ENCODE peak calls at places on chromosomes 6 and 20, in five cellular contexts. U is fibroblast of lung, P is PC-3, J is ovary, B is AG04449. F is an unnamed sample.

GRCh38 chr6:130717657-130718056 is 109.5 kb upstream of the SMLR1 start:
- DNase-seq in U (no peak), P (no peak), J (no peak), B (no peak), F (no peak)

GRCh38 chr6:97136644-97137358 is 146.2 kb downstream of the MMS22L start:
- DNase-seq in U (no peak), P (no peak), J (no peak), B (no peak), F (no peak)

GRCh38 chr20:24779166-24779565 is 169.9 kb upstream of the CST7 start:
- DNase-seq in U (no peak), P (no peak), J (no peak), B (no peak), F (no peak)

GRCh38 chr6:88358846-88359245 is 192.7 kb upstream of the CNR1 start:
- DNase-seq in U (no peak), P (no peak), J (no peak), B (no peak), F (no peak)

GRCh38 chr20:51660741-51661608 is 107.2 kb downstream of the ATP9A start:
- DNase-seq in U (peak; percentile 95), P (peak; percentile 100), J (no peak), B (peak; percentile 71), F (no peak)

GRCh38 chr20:64057628-64058498 is 5.1 kb upstream of the TCEA2 start:
- DNase-seq in U (peak; percentile 43), P (peak; percentile 83), J (peak; percentile 78), B (no peak), F (peak; percentile 83)

GRCh38 chr6:168713013-168713412 is 272.0 kb downstream of the SMOC2 start:
- DNase-seq in U (no peak), P (no peak), J (no peak), B (no peak), F (no peak)

GRCh38 chr20:40571625-40572024 is 117.4 kb downstream of the MAFB start:
- DNase-seq in U (no peak), P (no peak), J (no peak), B (no peak), F (no peak)

GRCh38 chr6:1770435-1770843 is 160.7 kb downstream of the FOXC1 start:
- DNase-seq in U (no peak), P (peak; percentile 18), J (no peak), B (no peak), F (no peak)

GRCh38 chr6:38975621-38976049 is 72.9 kb upstream of the GLP1R start:
- DNase-seq in U (no peak), P (peak; percentile 36), J (no peak), B (no peak), F (no peak)

GRCh38 chr20:41540916-41541315 is 77.3 kb downstream of the CHD6 start:
- DNase-seq in U (no peak), P (no peak), J (no peak), B (no peak), F (no peak)

GRCh38 chr6:125269328-125269985 is 32.3 kb downstream of the HDDC2 start:
- DNase-seq in U (no peak), P (no peak), J (no peak), B (no peak), F (peak; percentile 23)

GRCh38 chr6:44627091-44627878 is 239.8 kb downstream of the CDC5L start:
- DNase-seq in U (no peak), P (no peak), J (no peak), B (no peak), F (peak; percentile 19)

GRCh38 chr20:36008461-36009035 is 40.2 kb downstream of the CNBD2 start:
- DNase-seq in U (no peak), P (no peak), J (no peak), B (no peak), F (no peak)

GRCh38 chr20:50189681-50190250 is 864 bp upstream of the CEBPB start:
- DNase-seq in U (no peak), P (peak; percentile 27), J (peak; percentile 81), B (no peak), F (peak; percentile 93)

GRCh38 chr20:3815703-3816315 is 4.5 kb upstream of the AP5S1 start:
- DNase-seq in U (no peak), P (no peak), J (no peak), B (no peak), F (no peak)

GRCh38 chr6:72621243-72622093 is at the start of gene KCNQ5:
- DNase-seq in U (no peak), P (no peak), J (no peak), B (no peak), F (peak; percentile 5)

GRCh38 chr6:154920502-154921200 is 74.5 kb upstream of the TIAM2 start:
- DNase-seq in U (no peak), P (no peak), J (no peak), B (no peak), F (no peak)

GRCh38 chr20:44613575-44613974 is 31.2 kb downstream of the PKIG start:
- DNase-seq in U (no peak), P (no peak), J (peak; percentile 31), B (no peak), F (no peak)

GRCh38 chr20:52539891-52540290 is 348.3 kb upstream of the ZFP64 start:
- DNase-seq in U (no peak), P (peak; percentile 23), J (no peak), B (no peak), F (peak; percentile 49)

DNA sequence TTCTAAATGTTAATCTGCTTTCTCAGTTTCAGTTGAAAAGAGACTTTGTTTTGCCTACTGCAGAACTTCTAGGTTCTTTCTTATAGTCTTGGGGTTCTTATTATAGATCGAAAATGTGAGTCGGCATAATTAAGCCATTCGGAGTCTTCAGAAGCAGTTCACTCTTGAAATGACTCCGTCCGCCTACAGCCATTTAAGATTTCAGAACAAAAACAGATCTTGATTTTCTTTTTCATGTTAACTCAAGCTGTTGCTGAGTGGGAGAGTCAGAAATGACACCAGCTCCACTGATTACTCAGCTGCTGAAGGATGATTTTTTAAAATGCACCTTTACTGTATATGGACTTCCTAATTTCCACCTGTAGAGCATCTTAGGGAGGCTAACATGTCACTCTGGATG is 15.9 kb downstream of the PRDM1 start:
- DNase-seq in U (no peak), P (no peak), J (no peak), B (no peak), F (no peak)
- H3K4me3 ChIP-seq in U (no peak overlapping the region), P (no peak overlapping the region), J (no peak overlapping the region), B (no peak overlapping the region), F (no peak overlapping the region)

DNA sequence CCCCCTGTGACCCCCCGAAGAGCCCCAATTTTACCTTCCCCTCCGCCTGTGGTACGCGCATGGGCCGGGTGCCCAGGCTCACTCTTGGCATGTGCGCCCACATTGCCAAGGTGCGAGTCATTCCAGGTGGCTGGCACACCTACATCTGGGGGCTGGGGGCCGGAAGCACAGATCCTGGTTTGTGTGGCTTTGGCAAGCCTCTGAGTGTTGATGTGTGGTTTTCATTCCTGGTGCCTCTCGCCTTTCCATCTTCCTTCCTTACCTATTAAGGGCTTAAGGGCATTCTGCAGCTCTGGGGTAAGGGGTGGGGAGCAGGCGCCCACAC is 380 bp upstream of the RNF39 start:
- DNase-seq in U (no peak), P (peak; percentile 89), J (peak; percentile 77), B (no peak), F (no peak)
- H3K4me3 ChIP-seq in U (no peak overlapping the region), P (peak overlapping the region; percentile 75), J (no peak overlapping the region), B (no peak overlapping the region), F (no peak overlapping the region)

DNA sequence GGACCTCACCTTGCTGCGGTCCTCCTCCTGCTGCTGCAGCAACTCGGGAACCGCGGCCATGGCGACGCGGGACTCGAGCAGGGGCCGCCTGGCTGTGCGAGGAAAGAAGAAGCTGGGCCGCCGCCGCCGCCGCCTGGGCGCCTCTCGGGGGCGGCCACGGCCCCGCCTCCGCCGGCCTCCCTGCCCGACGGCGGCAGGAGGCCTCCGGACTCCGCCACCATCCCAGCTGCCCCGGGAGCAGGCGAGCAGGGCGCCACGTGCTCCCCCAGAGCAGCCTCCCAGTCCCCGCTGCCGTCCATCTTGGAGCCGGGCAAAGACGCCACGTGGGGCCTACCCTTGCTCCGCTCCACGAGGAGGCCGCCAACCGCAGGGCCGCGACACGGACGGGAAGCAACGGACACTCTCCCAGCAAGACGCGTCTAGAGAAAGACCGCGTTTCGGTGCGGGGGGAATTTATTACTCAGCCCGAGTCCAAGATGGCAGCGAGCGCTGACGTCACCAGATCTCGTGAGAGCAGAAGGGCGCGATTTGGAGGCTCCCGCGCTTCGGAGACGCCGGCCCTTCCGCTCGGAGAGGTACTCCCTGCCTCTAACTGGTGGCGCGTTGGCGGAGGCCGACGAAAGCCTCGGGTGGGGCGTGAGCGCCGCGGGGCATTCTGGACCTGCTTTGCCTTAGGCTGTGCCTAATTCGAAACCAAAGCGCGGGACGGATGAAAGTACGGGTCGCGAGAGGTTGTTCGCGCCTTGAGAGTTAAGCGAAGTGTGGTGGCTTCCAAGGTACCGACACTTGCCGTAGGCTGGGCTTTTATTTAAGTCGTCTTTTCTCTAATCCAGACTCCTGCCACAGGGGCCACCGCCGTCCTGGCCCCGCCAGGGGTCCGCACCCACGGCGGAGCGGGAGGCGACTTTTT is at the start of the genes MGME1 and SNX5:
- DNase-seq in U (peak; percentile 99), P (peak; percentile 100), J (peak; percentile 99), B (peak; percentile 95), F (peak; percentile 100)
- H3K4me3 ChIP-seq in U (peak within 1 kb of the TSS; percentile 98), P (peak within 1 kb of the TSS; percentile 74), J (peak within 1 kb of the TSS; percentile 55), B (peak within 1 kb of the TSS; percentile 93), F (peak within 1 kb of the TSS; percentile 83)

GRCh38 chr6:108650781-108651180 is 90.1 kb downstream of the FOXO3 start:
- DNase-seq in U (peak; percentile 75), P (peak; percentile 8), J (no peak), B (peak; percentile 19), F (no peak)
- H3K4me3 ChIP-seq in U (no peak overlapping the region), P (no peak overlapping the region), J (no peak overlapping the region), B (no peak overlapping the region), F (no peak overlapping the region)

GRCh38 chr6:34232901-34233300 is 3.8 kb upstream of the HMGA1 start:
- DNase-seq in U (no peak), P (no peak), J (no peak), B (no peak), F (no peak)

GRCh38 chr6:34233867-34234266 is 2.8 kb upstream of the HMGA1 start:
- DNase-seq in U (no peak), P (no peak), J (no peak), B (no peak), F (no peak)

GRCh38 chr6:34235605-34236422 is 859 bp upstream of the HMGA1 start:
- DNase-seq in U (peak; percentile 74), P (peak; percentile 95), J (peak; percentile 59), B (no peak), F (peak; percentile 83)

GRCh38 chr6:34236423-34237315 is at the start of gene HMGA1:
- DNase-seq in U (peak; percentile 90), P (peak; percentile 94), J (peak; percentile 78), B (no peak), F (peak; percentile 91)

GRCh38 chr6:34234667-34235604 is 1.7 kb upstream of the HMGA1 start:
- DNase-seq in U (no peak), P (no peak), J (no peak), B (no peak), F (peak; percentile 75)
- H3K4me3 ChIP-seq in U (no peak overlapping the region), P (no peak overlapping the region), J (peak overlapping the region; percentile 63), B (no peak overlapping the region), F (no peak overlapping the region)

F was measured in mucosa of descending colon.